ENCODE peak calls at places on chromosomes 12 and 14, in nine cellular contexts. One of them, this sample, is unnamed.

GRCh38 chr14:69581316-69581935 is 6.8 kb upstream of the CCDC177 start:
- DNase-seq in left lung: no peak
- DNase-seq in GM20000: no peak
- DNase-seq in amygdala: no peak
- DNase-seq in lower leg skin: no peak
- DNase-seq in activated CD8-positive, alpha-beta memory T cell treated with anti-CD3 and anti-CD28 coated beads for 4 hours: no peak
- DNase-seq in NCI-H2081: no peak
- DNase-seq in foreskin fibroblast: no peak
- DNase-seq in anterior cingulate cortex: no peak
- DNase-seq in this sample: no peak

GRCh38 chr12:936377-937345 is 12.8 kb downstream of the RAD52 start:
- DNase-seq in foreskin fibroblast: no peak
- DNase-seq in GM20000: no peak
- DNase-seq in left lung: no peak
- DNase-seq in lower leg skin: no peak
- DNase-seq in amygdala: no peak
- DNase-seq in NCI-H2081: no peak
- DNase-seq in activated CD8-positive, alpha-beta memory T cell treated with anti-CD3 and anti-CD28 coated beads for 4 hours: no peak
- DNase-seq in anterior cingulate cortex: no peak
- DNase-seq in this sample: no peak

GRCh38 chr12:128069359-128069997 is 197.5 kb upstream of the TMEM132C start:
- DNase-seq in GM20000: peak
- DNase-seq in amygdala: peak
- DNase-seq in foreskin fibroblast: peak
- DNase-seq in left lung: no peak
- DNase-seq in NCI-H2081: peak
- DNase-seq in activated CD8-positive, alpha-beta memory T cell treated with anti-CD3 and anti-CD28 coated beads for 4 hours: no peak
- DNase-seq in lower leg skin: no peak
- DNase-seq in anterior cingulate cortex: no peak
- DNase-seq in this sample: peak

GRCh38 chr14:102779574-102780315 is 2.5 kb downstream of the TRAF3 start:
- DNase-seq in amygdala: no peak
- DNase-seq in left lung: no peak
- DNase-seq in lower leg skin: no peak
- DNase-seq in foreskin fibroblast: no peak
- DNase-seq in activated CD8-positive, alpha-beta memory T cell treated with anti-CD3 and anti-CD28 coated beads for 4 hours: no peak
- DNase-seq in NCI-H2081: no peak
- DNase-seq in anterior cingulate cortex: no peak
- DNase-seq in GM20000: no peak
- DNase-seq in this sample: no peak

GRCh38 chr14:61470261-61470953 is 149.0 kb downstream of the PRKCH start:
- DNase-seq in anterior cingulate cortex: no peak
- DNase-seq in amygdala: no peak
- DNase-seq in activated CD8-positive, alpha-beta memory T cell treated with anti-CD3 and anti-CD28 coated beads for 4 hours: no peak
- DNase-seq in left lung: no peak
- DNase-seq in GM20000: no peak
- DNase-seq in foreskin fibroblast: peak
- DNase-seq in lower leg skin: no peak
- DNase-seq in NCI-H2081: peak
- DNase-seq in this sample: peak

GRCh38 chr12:31406345-31406744 is 80.4 kb upstream of the SINHCAF start:
- DNase-seq in NCI-H2081: no peak
- DNase-seq in lower leg skin: no peak
- DNase-seq in activated CD8-positive, alpha-beta memory T cell treated with anti-CD3 and anti-CD28 coated beads for 4 hours: no peak
- DNase-seq in anterior cingulate cortex: no peak
- DNase-seq in amygdala: no peak
- DNase-seq in left lung: no peak
- DNase-seq in foreskin fibroblast: peak
- DNase-seq in GM20000: peak
- DNase-seq in this sample: no peak

GRCh38 chr12:29521951-29522350 is 24.5 kb upstream of the OVCH1 start:
- DNase-seq in GM20000: no peak
- DNase-seq in lower leg skin: no peak
- DNase-seq in NCI-H2081: no peak
- DNase-seq in anterior cingulate cortex: no peak
- DNase-seq in foreskin fibroblast: peak
- DNase-seq in activated CD8-positive, alpha-beta memory T cell treated with anti-CD3 and anti-CD28 coated beads for 4 hours: no peak
- DNase-seq in amygdala: no peak
- DNase-seq in left lung: no peak
- DNase-seq in this sample: no peak

GRCh38 chr12:30970559-30971202 is 44.1 kb downstream of the TSPAN11 start:
- DNase-seq in amygdala: no peak
- DNase-seq in GM20000: no peak
- DNase-seq in anterior cingulate cortex: no peak
- DNase-seq in activated CD8-positive, alpha-beta memory T cell treated with anti-CD3 and anti-CD28 coated beads for 4 hours: no peak
- DNase-seq in foreskin fibroblast: no peak
- DNase-seq in lower leg skin: peak
- DNase-seq in left lung: no peak
- DNase-seq in NCI-H2081: peak
- DNase-seq in this sample: no peak

GRCh38 chr12:39852346-39852745 is 232.7 kb upstream of the ABCD2 start:
- DNase-seq in lower leg skin: no peak
- DNase-seq in NCI-H2081: no peak
- DNase-seq in GM20000: no peak
- DNase-seq in amygdala: no peak
- DNase-seq in activated CD8-positive, alpha-beta memory T cell treated with anti-CD3 and anti-CD28 coated beads for 4 hours: no peak
- DNase-seq in left lung: no peak
- DNase-seq in anterior cingulate cortex: no peak
- DNase-seq in foreskin fibroblast: no peak
- DNase-seq in this sample: no peak

GRCh38 chr14:70714055-70714550 is 72.4 kb downstream of the TTC9 start:
- DNase-seq in GM20000: peak
- DNase-seq in left lung: no peak
- DNase-seq in foreskin fibroblast: peak
- DNase-seq in lower leg skin: no peak
- DNase-seq in amygdala: no peak
- DNase-seq in anterior cingulate cortex: no peak
- DNase-seq in NCI-H2081: peak
- DNase-seq in activated CD8-positive, alpha-beta memory T cell treated with anti-CD3 and anti-CD28 coated beads for 4 hours: no peak
- DNase-seq in this sample: peak

GRCh38 chr14:55599250-55599879 is 19.4 kb downstream of the KTN1 start:
- DNase-seq in NCI-H2081: peak
- DNase-seq in GM20000: no peak
- DNase-seq in activated CD8-positive, alpha-beta memory T cell treated with anti-CD3 and anti-CD28 coated beads for 4 hours: no peak
- DNase-seq in anterior cingulate cortex: no peak
- DNase-seq in lower leg skin: peak
- DNase-seq in left lung: peak
- DNase-seq in foreskin fibroblast: no peak
- DNase-seq in amygdala: no peak
- DNase-seq in this sample: peak

GRCh38 chr12:2666846-2667245 is 127.9 kb upstream of the FKBP4 start:
- DNase-seq in amygdala: no peak
- DNase-seq in GM20000: no peak
- DNase-seq in foreskin fibroblast: no peak
- DNase-seq in NCI-H2081: no peak
- DNase-seq in left lung: no peak
- DNase-seq in lower leg skin: no peak
- DNase-seq in anterior cingulate cortex: no peak
- DNase-seq in activated CD8-positive, alpha-beta memory T cell treated with anti-CD3 and anti-CD28 coated beads for 4 hours: no peak
- DNase-seq in this sample: no peak

GRCh38 chr12:5514545-5514944 is 82.6 kb downstream of the NTF3 start:
- DNase-seq in activated CD8-positive, alpha-beta memory T cell treated with anti-CD3 and anti-CD28 coated beads for 4 hours: no peak
- DNase-seq in NCI-H2081: no peak
- DNase-seq in anterior cingulate cortex: no peak
- DNase-seq in GM20000: no peak
- DNase-seq in lower leg skin: no peak
- DNase-seq in foreskin fibroblast: no peak
- DNase-seq in left lung: no peak
- DNase-seq in amygdala: no peak
- DNase-seq in this sample: no peak

GRCh38 chr12:109445224-109445623 is 31.9 kb downstream of the KCTD10 start:
- DNase-seq in GM20000: no peak
- DNase-seq in NCI-H2081: no peak
- DNase-seq in left lung: no peak
- DNase-seq in lower leg skin: no peak
- DNase-seq in activated CD8-positive, alpha-beta memory T cell treated with anti-CD3 and anti-CD28 coated beads for 4 hours: no peak
- DNase-seq in foreskin fibroblast: peak
- DNase-seq in anterior cingulate cortex: no peak
- DNase-seq in amygdala: no peak
- DNase-seq in this sample: no peak

GRCh38 chr14:104752338-104752734 is 611 bp upstream of the SIVA1 start:
- DNase-seq in activated CD8-positive, alpha-beta memory T cell treated with anti-CD3 and anti-CD28 coated beads for 4 hours: no peak
- DNase-seq in NCI-H2081: no peak
- DNase-seq in lower leg skin: no peak
- DNase-seq in left lung: no peak
- DNase-seq in amygdala: no peak
- DNase-seq in anterior cingulate cortex: no peak
- DNase-seq in foreskin fibroblast: no peak
- DNase-seq in GM20000: peak
- DNase-seq in this sample: no peak

GRCh38 chr12:32533971-32534590 is 134.7 kb downstream of the FGD4 start:
- DNase-seq in anterior cingulate cortex: no peak
- DNase-seq in amygdala: no peak
- DNase-seq in NCI-H2081: peak
- DNase-seq in GM20000: peak
- DNase-seq in foreskin fibroblast: peak
- DNase-seq in lower leg skin: peak
- DNase-seq in left lung: no peak
- DNase-seq in activated CD8-positive, alpha-beta memory T cell treated with anti-CD3 and anti-CD28 coated beads for 4 hours: no peak
- DNase-seq in this sample: peak

GRCh38 chr14:90739318-90740077 is 76.7 kb downstream of the TTC7B start:
- DNase-seq in amygdala: no peak
- DNase-seq in lower leg skin: no peak
- DNase-seq in GM20000: no peak
- DNase-seq in foreskin fibroblast: peak
- DNase-seq in anterior cingulate cortex: no peak
- DNase-seq in NCI-H2081: no peak
- DNase-seq in activated CD8-positive, alpha-beta memory T cell treated with anti-CD3 and anti-CD28 coated beads for 4 hours: no peak
- DNase-seq in left lung: no peak
- DNase-seq in this sample: no peak

GRCh38 chr12:91804533-91804932 is 341.1 kb downstream of the BTG1 start:
- DNase-seq in left lung: no peak
- DNase-seq in lower leg skin: no peak
- DNase-seq in activated CD8-positive, alpha-beta memory T cell treated with anti-CD3 and anti-CD28 coated beads for 4 hours: no peak
- DNase-seq in anterior cingulate cortex: no peak
- DNase-seq in amygdala: no peak
- DNase-seq in GM20000: no peak
- DNase-seq in foreskin fibroblast: peak
- DNase-seq in NCI-H2081: no peak
- DNase-seq in this sample: no peak

GRCh38 chr12:56629459-56630179 is 507 bp downstream of the BAZ2A start:
- DNase-seq in lower leg skin: no peak
- DNase-seq in NCI-H2081: peak
- DNase-seq in anterior cingulate cortex: peak
- DNase-seq in left lung: peak
- DNase-seq in amygdala: peak
- DNase-seq in activated CD8-positive, alpha-beta memory T cell treated with anti-CD3 and anti-CD28 coated beads for 4 hours: no peak
- DNase-seq in foreskin fibroblast: peak
- DNase-seq in GM20000: peak
- DNase-seq in this sample: peak

GRCh38 chr12:69510176-69510827 is 40.1 kb downstream of the FRS2 start:
- DNase-seq in anterior cingulate cortex: no peak
- DNase-seq in activated CD8-positive, alpha-beta memory T cell treated with anti-CD3 and anti-CD28 coated beads for 4 hours: no peak
- DNase-seq in NCI-H2081: peak
- DNase-seq in lower leg skin: no peak
- DNase-seq in amygdala: no peak
- DNase-seq in left lung: no peak
- DNase-seq in GM20000: no peak
- DNase-seq in foreskin fibroblast: no peak
- DNase-seq in this sample: no peak

GRCh38 chr12:115949675-115950074 is 327.8 kb downstream of the MED13L start:
- DNase-seq in foreskin fibroblast: no peak
- DNase-seq in NCI-H2081: no peak
- DNase-seq in activated CD8-positive, alpha-beta memory T cell treated with anti-CD3 and anti-CD28 coated beads for 4 hours: no peak
- DNase-seq in anterior cingulate cortex: no peak
- DNase-seq in lower leg skin: no peak
- DNase-seq in amygdala: no peak
- DNase-seq in GM20000: no peak
- DNase-seq in left lung: no peak
- DNase-seq in this sample: no peak

GRCh38 chr12:13222076-13222475 is 25.6 kb downstream of the EMP1 start:
- DNase-seq in NCI-H2081: no peak
- DNase-seq in GM20000: no peak
- DNase-seq in amygdala: no peak
- DNase-seq in foreskin fibroblast: peak
- DNase-seq in anterior cingulate cortex: no peak
- DNase-seq in lower leg skin: no peak
- DNase-seq in activated CD8-positive, alpha-beta memory T cell treated with anti-CD3 and anti-CD28 coated beads for 4 hours: no peak
- DNase-seq in left lung: peak
- DNase-seq in this sample: peak

GRCh38 chr14:44914849-44915248 is 46.9 kb downstream of the KLHL28 start:
- DNase-seq in anterior cingulate cortex: no peak
- DNase-seq in foreskin fibroblast: peak
- DNase-seq in activated CD8-positive, alpha-beta memory T cell treated with anti-CD3 and anti-CD28 coated beads for 4 hours: no peak
- DNase-seq in left lung: no peak
- DNase-seq in NCI-H2081: no peak
- DNase-seq in GM20000: no peak
- DNase-seq in amygdala: no peak
- DNase-seq in lower leg skin: no peak
- DNase-seq in this sample: no peak

GRCh38 chr12:125197326-125197725 is 132.1 kb downstream of the AACS start:
- DNase-seq in NCI-H2081: no peak
- DNase-seq in GM20000: no peak
- DNase-seq in activated CD8-positive, alpha-beta memory T cell treated with anti-CD3 and anti-CD28 coated beads for 4 hours: no peak
- DNase-seq in foreskin fibroblast: no peak
- DNase-seq in anterior cingulate cortex: no peak
- DNase-seq in amygdala: no peak
- DNase-seq in left lung: no peak
- DNase-seq in lower leg skin: no peak
- DNase-seq in this sample: no peak

GRCh38 chr12:75641031-75641780 is 129.8 kb upstream of the KRR1 start:
- DNase-seq in activated CD8-positive, alpha-beta memory T cell treated with anti-CD3 and anti-CD28 coated beads for 4 hours: peak
- DNase-seq in amygdala: no peak
- DNase-seq in foreskin fibroblast: peak
- DNase-seq in lower leg skin: no peak
- DNase-seq in NCI-H2081: no peak
- DNase-seq in left lung: no peak
- DNase-seq in anterior cingulate cortex: no peak
- DNase-seq in GM20000: peak
- DNase-seq in this sample: no peak

GRCh38 chr14:59159169-59159568 is 29.3 kb upstream of the DAAM1 start:
- DNase-seq in lower leg skin: no peak
- DNase-seq in left lung: no peak
- DNase-seq in NCI-H2081: no peak
- DNase-seq in amygdala: no peak
- DNase-seq in foreskin fibroblast: peak
- DNase-seq in anterior cingulate cortex: no peak
- DNase-seq in GM20000: no peak
- DNase-seq in activated CD8-positive, alpha-beta memory T cell treated with anti-CD3 and anti-CD28 coated beads for 4 hours: no peak
- DNase-seq in this sample: no peak

GRCh38 chr12:132695431-132695830 is 8.0 kb downstream of the PXMP2 start:
- DNase-seq in anterior cingulate cortex: no peak
- DNase-seq in GM20000: no peak
- DNase-seq in left lung: peak
- DNase-seq in activated CD8-positive, alpha-beta memory T cell treated with anti-CD3 and anti-CD28 coated beads for 4 hours: no peak
- DNase-seq in amygdala: no peak
- DNase-seq in foreskin fibroblast: no peak
- DNase-seq in lower leg skin: no peak
- DNase-seq in NCI-H2081: no peak
- DNase-seq in this sample: no peak

GRCh38 chr12:120925740-120926563 is 21.8 kb upstream of the SPPL3 start:
- DNase-seq in amygdala: no peak
- DNase-seq in foreskin fibroblast: no peak
- DNase-seq in GM20000: no peak
- DNase-seq in anterior cingulate cortex: no peak
- DNase-seq in lower leg skin: peak
- DNase-seq in left lung: no peak
- DNase-seq in NCI-H2081: no peak
- DNase-seq in activated CD8-positive, alpha-beta memory T cell treated with anti-CD3 and anti-CD28 coated beads for 4 hours: no peak
- DNase-seq in this sample: no peak

GRCh38 chr12:107441906-107442305 is 243.7 kb upstream of the PWP1 start:
- DNase-seq in GM20000: no peak
- DNase-seq in amygdala: no peak
- DNase-seq in lower leg skin: no peak
- DNase-seq in anterior cingulate cortex: no peak
- DNase-seq in left lung: no peak
- DNase-seq in NCI-H2081: no peak
- DNase-seq in foreskin fibroblast: no peak
- DNase-seq in activated CD8-positive, alpha-beta memory T cell treated with anti-CD3 and anti-CD28 coated beads for 4 hours: no peak
- DNase-seq in this sample: no peak

GRCh38 chr12:121806556-121807308 is 2.9 kb downstream of the SETD1B start:
- DNase-seq in lower leg skin: no peak
- DNase-seq in GM20000: no peak
- DNase-seq in anterior cingulate cortex: no peak
- DNase-seq in foreskin fibroblast: peak
- DNase-seq in activated CD8-positive, alpha-beta memory T cell treated with anti-CD3 and anti-CD28 coated beads for 4 hours: no peak
- DNase-seq in NCI-H2081: no peak
- DNase-seq in amygdala: no peak
- DNase-seq in left lung: peak
- DNase-seq in this sample: no peak

GRCh38 chr12:76878045-76878898 is 547 bp downstream of the CSRP2 start:
- DNase-seq in NCI-H2081: peak
- DNase-seq in GM20000: peak
- DNase-seq in activated CD8-positive, alpha-beta memory T cell treated with anti-CD3 and anti-CD28 coated beads for 4 hours: no peak
- DNase-seq in left lung: no peak
- DNase-seq in amygdala: no peak
- DNase-seq in anterior cingulate cortex: no peak
- DNase-seq in foreskin fibroblast: peak
- DNase-seq in lower leg skin: no peak
- DNase-seq in this sample: peak